ENCODE peak calls at places on chromosomes 7 and 10, in four cellular contexts. One of them, this sample, is unnamed.
A peak's percentile ranks its signal among the peaks of the same experiment; 100 is the strongest.

GRCh38 chr10:92184977-92185376 is 105.9 kb downstream of the CPEB3 start:
- DNase-seq in K562: no peak
- DNase-seq in HepG2: no peak
- DNase-seq in GM12878: no peak
- DNase-seq in this sample: no peak

GRCh38 chr7:818031-818699 is 14.1 kb upstream of the SUN1 start:
- DNase-seq in GM12878: no peak
- DNase-seq in HepG2: peak; percentile 48
- DNase-seq in K562: no peak
- DNase-seq in this sample: no peak

GRCh38 chr7:119482671-119483070 is 790.3 kb upstream of the KCND2 start:
- DNase-seq in K562: no peak
- DNase-seq in HepG2: no peak
- DNase-seq in GM12878: no peak
- DNase-seq in this sample: no peak

GRCh38 chr7:47536705-47537611 is 45.0 kb downstream of the TNS3 start:
- DNase-seq in HepG2: no peak
- DNase-seq in K562: no peak
- DNase-seq in GM12878: no peak
- DNase-seq in this sample: no peak

GRCh38 chr10:15046626-15047025 is 2.9 kb downstream of the OLAH start:
- DNase-seq in GM12878: no peak
- DNase-seq in HepG2: no peak
- DNase-seq in K562: no peak
- DNase-seq in this sample: no peak

GRCh38 chr7:69837387-69838068 is 239.3 kb downstream of the AUTS2 start:
- DNase-seq in HepG2: no peak
- DNase-seq in GM12878: no peak
- DNase-seq in K562: no peak
- DNase-seq in this sample: peak; percentile 73

GRCh38 chr10:15660990-15661389 is 58.7 kb downstream of the ITGA8 start:
- DNase-seq in HepG2: no peak
- DNase-seq in GM12878: no peak
- DNase-seq in K562: no peak
- DNase-seq in this sample: no peak

GRCh38 chr7:128890306-128891109 is 20.0 kb downstream of the KCP start:
- DNase-seq in GM12878: no peak
- DNase-seq in HepG2: no peak
- DNase-seq in K562: peak; percentile 90
- DNase-seq in this sample: no peak

GRCh38 chr7:81990395-81990794 is 220.5 kb upstream of the HGF start:
- DNase-seq in GM12878: no peak
- DNase-seq in K562: no peak
- DNase-seq in HepG2: no peak
- DNase-seq in this sample: no peak

GRCh38 chr7:6640246-6640721 is 3.2 kb downstream of the ZNF316 start:
- DNase-seq in GM12878: no peak
- DNase-seq in HepG2: no peak
- DNase-seq in K562: peak; percentile 66
- DNase-seq in this sample: peak; percentile 51

GRCh38 chr10:18860591-18861205 is 187.9 kb upstream of the MALRD1 start:
- DNase-seq in HepG2: no peak
- DNase-seq in K562: no peak
- DNase-seq in GM12878: no peak
- DNase-seq in this sample: no peak
- TF ChIP-seq CEBPB in HepG2: no peak
- TF ChIP-seq CEBPB in K562: no peak
- TF ChIP-seq CEBPB in GM12878: no peak
- TF ChIP-seq CEBPB in this sample: no peak

DNA sequence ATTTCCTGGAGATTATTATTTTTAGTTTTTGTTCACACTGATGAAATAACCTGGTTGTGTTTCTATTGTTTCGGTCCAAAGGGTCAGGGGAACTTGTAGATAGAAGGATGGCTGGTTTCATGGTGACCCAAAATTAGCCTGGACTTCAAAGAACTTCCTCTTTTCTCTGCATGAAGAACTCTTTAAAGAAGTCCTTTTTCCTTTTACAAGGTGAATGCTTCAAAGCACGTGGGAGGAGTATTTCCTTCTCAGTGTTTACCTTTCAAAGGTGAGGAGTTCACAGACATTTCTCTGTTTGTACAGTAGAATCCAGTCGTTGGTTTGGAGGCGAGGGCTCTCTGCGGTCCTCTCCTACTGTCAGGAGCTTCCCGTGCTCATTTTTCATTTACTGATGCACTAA is 561.7 kb downstream of the GATA3 start:
- DNase-seq in HepG2: peak; percentile 28
- DNase-seq in K562: no peak
- DNase-seq in GM12878: peak; percentile 19
- DNase-seq in this sample: no peak
- TF ChIP-seq ATF2 in HepG2: no peak
- TF ChIP-seq ATF2 in K562: no peak
- TF ChIP-seq ATF2 in GM12878: peak; percentile 59
- TF ChIP-seq ATF2 in this sample: no peak

DNA sequence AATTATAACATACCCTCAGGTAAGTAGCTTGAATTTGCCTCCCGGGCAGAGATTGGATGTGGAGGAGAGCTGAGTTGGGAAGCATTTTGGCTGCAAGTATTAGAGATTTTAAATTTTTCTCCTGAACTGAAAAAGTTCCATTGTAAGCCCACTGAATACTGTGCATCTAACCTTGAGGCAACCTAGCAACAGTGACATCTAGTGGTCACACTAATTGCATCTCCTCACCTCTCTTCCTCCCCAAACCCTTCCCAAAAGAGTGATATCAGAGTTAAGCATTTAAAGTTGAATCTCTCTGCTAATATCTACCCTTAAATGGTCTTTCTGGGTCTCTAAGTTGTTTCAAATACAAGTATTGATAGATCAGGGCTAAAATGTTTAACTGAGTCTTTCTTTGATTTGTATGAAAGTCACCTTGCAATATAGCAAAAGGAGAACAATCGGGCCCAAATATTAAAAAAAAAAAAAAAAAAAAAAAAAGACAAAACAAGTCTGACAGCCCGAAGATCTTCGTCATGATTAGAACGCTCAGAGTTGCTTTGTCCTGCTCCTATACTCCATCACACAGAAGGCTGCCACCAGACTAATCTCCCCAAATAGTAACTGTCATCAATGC is 40.4 kb upstream of the DLX5 start:
- DNase-seq in K562: peak; percentile 50
- DNase-seq in HepG2: peak; percentile 36
- DNase-seq in GM12878: no peak
- DNase-seq in this sample: no peak
- TF ChIP-seq CEBPB in K562: no peak
- TF ChIP-seq CEBPB in HepG2: no peak
- TF ChIP-seq CEBPB in GM12878: no peak
- TF ChIP-seq CEBPB in this sample: no peak

GRCh38 chr7:16667355-16667754 is 21.4 kb downstream of the BZW2 start:
- DNase-seq in GM12878: no peak
- DNase-seq in K562: no peak
- DNase-seq in HepG2: no peak
- DNase-seq in this sample: no peak

GRCh38 chr7:16668978-16669377 is 23.0 kb downstream of the BZW2 start:
- DNase-seq in K562: no peak
- DNase-seq in HepG2: no peak
- DNase-seq in GM12878: no peak
- DNase-seq in this sample: no peak

GRCh38 chr7:16670021-16670420 is 24.0 kb downstream of the BZW2 start:
- DNase-seq in K562: no peak
- DNase-seq in GM12878: no peak
- DNase-seq in HepG2: no peak
- DNase-seq in this sample: no peak

GRCh38 chr7:16669581-16669980 is 23.6 kb downstream of the BZW2 start:
- DNase-seq in HepG2: no peak
- DNase-seq in K562: no peak
- DNase-seq in GM12878: no peak
- DNase-seq in this sample: no peak

GRCh38 chr7:16668049-16668858 is 22.3 kb downstream of the BZW2 start:
- DNase-seq in K562: peak; percentile 29
- DNase-seq in HepG2: peak; percentile 10
- DNase-seq in GM12878: no peak
- DNase-seq in this sample: no peak
- TF ChIP-seq ATF2 in K562: no peak
- TF ChIP-seq ATF2 in HepG2: no peak
- TF ChIP-seq ATF2 in GM12878: no peak
- TF ChIP-seq ATF2 in this sample: no peak

GRCh38 chr10:78210548-78210947 is 176.9 kb downstream of the RPS24 start:
- DNase-seq in K562: no peak
- DNase-seq in GM12878: no peak
- DNase-seq in HepG2: no peak
- DNase-seq in this sample: no peak

GRCh38 chr10:78212786-78213175 is 179.1 kb downstream of the RPS24 start:
- DNase-seq in HepG2: no peak
- DNase-seq in GM12878: no peak
- DNase-seq in K562: no peak
- DNase-seq in this sample: no peak

GRCh38 chr10:78210976-78211375 is 177.3 kb downstream of the RPS24 start:
- DNase-seq in K562: no peak
- DNase-seq in HepG2: no peak
- DNase-seq in GM12878: no peak
- DNase-seq in this sample: no peak

GRCh38 chr10:78212134-78212785 is 178.6 kb downstream of the RPS24 start:
- DNase-seq in HepG2: no peak
- DNase-seq in K562: no peak
- DNase-seq in GM12878: no peak
- DNase-seq in this sample: no peak

DNA sequence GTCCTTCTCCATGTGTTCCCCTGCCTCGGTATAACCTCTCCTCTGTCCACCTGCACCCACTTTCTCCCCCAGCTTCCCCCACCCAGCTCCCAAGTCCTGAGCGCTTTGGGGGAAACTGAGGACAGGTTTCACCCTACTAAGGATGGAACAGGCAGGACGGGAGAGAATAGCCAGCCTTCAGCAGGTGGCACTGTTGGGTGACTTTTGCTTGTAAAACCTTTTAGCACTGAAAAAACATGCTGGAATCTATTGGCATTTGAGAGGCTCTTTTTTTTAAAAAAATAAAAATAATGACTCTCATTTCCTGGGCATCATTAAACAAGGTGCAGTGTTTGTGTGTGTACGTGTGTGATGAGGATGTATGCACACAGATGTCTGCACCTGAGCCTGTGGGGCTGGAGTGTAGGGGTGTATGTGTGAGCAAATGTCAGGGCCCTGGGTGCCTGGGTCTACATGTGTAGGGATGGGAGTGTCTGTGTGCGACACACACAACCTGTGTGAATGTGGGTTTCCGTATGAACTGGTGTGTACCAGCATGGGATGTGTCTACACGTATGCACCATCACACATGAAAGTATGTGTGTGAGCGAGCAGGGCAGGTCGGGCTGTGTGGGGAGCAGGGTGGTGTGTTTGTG is 177.9 kb downstream of the RPS24 start:
- DNase-seq in GM12878: no peak
- DNase-seq in K562: no peak
- DNase-seq in HepG2: peak; percentile 16
- DNase-seq in this sample: no peak
- TF ChIP-seq CEBPB in GM12878: no peak
- TF ChIP-seq CEBPB in K562: no peak
- TF ChIP-seq CEBPB in HepG2: no peak
- TF ChIP-seq CEBPB in this sample: no peak

GRCh38 chr10:122128357-122128756 is 139.4 kb downstream of the TACC2 start:
- DNase-seq in K562: no peak
- DNase-seq in GM12878: no peak
- DNase-seq in HepG2: no peak
- DNase-seq in this sample: no peak
- TF ChIP-seq ATF2 in K562: no peak
- TF ChIP-seq ATF2 in GM12878: no peak
- TF ChIP-seq ATF2 in HepG2: no peak
- TF ChIP-seq ATF2 in this sample: no peak